ENCODE peak calls at places on chromosomes 4 and X, in four cellular contexts. C is kidney, H is lung, D is Peyer's patch. V is an unnamed sample.
A peak's percentile ranks its signal among the peaks of the same experiment; 100 is the strongest.

GRCh38 chrX:119343856-119344255 is 55.3 kb upstream of the SLC25A43 start:
- DNase-seq in C (no peak), H (no peak), D (no peak), V (no peak)

GRCh38 chr4:124097447-124097846 is 615.1 kb downstream of the ANKRD50 start:
- DNase-seq in C (no peak), H (no peak), D (no peak), V (no peak)

GRCh38 chr4:169207436-169208089 is 63.2 kb downstream of the SH3RF1 start:
- DNase-seq in C (no peak), H (no peak), D (no peak), V (no peak)

GRCh38 chr4:170047774-170048354 is 21.7 kb upstream of the MFAP3L start:
- DNase-seq in C (no peak), H (peak; percentile 51), D (no peak), V (no peak)

GRCh38 chr4:82900016-82900334 is 560 bp upstream of the THAP9 start:
- DNase-seq in C (no peak), H (no peak), D (no peak), V (no peak)

GRCh38 chrX:9135901-9136510 is 102.1 kb upstream of the FAM9B start:
- DNase-seq in C (no peak), H (no peak), D (no peak), V (no peak)

GRCh38 chrX:117892469-117892868 is 224.1 kb downstream of the KLHL13 start:
- DNase-seq in C (no peak), H (no peak), D (no peak), V (no peak)

GRCh38 chrX:39896951-39897740 is 200.6 kb downstream of the BCOR start:
- DNase-seq in C (no peak), H (peak; percentile 48), D (no peak), V (no peak)

GRCh38 chr4:108072300-108072699 is 82.6 kb downstream of the HADH start:
- DNase-seq in C (no peak), H (no peak), D (no peak), V (peak; percentile 15)

GRCh38 chr4:112416464-112416863 is 99.5 kb downstream of the NEUROG2 start:
- DNase-seq in C (no peak), H (no peak), D (no peak), V (no peak)

GRCh38 chr4:146192060-146192459 is 16.5 kb downstream of the LSM6 start:
- DNase-seq in C (no peak), H (no peak), D (peak; percentile 66), V (no peak)

GRCh38 chrX:136961594-136962135 is 72.1 kb downstream of the GPR101 start:
- DNase-seq in C (no peak), H (no peak), D (no peak), V (no peak)

GRCh38 chr4:74431113-74431826 is 13.7 kb upstream of the AREG start:
- DNase-seq in C (no peak), H (no peak), D (no peak), V (no peak)

GRCh38 chr4:40210776-40211175 is 13.9 kb downstream of the RHOH start:
- DNase-seq in C (no peak), H (no peak), D (no peak), V (no peak)

GRCh38 chrX:72307646-72308051 is 1.9 kb upstream of the CITED1 start:
- DNase-seq in C (no peak), H (no peak), D (no peak), V (no peak)
- H3K4me3 ChIP-seq in C (peak overlapping the region; percentile 48), H (no peak overlapping the region), D (no peak overlapping the region), V (no peak overlapping the region)

GRCh38 chrX:106171293-106171692 is 3.2 kb downstream of the PWWP3B start:
- DNase-seq in C (no peak), H (no peak), D (no peak), V (no peak)

GRCh38 chrX:106168107-106168506 is at the start of gene PWWP3B:
- DNase-seq in C (no peak), H (no peak), D (no peak), V (no peak)

GRCh38 chrX:106170318-106170717 is 2.2 kb downstream of the PWWP3B start:
- DNase-seq in C (no peak), H (no peak), D (no peak), V (no peak)
- TF ChIP-seq CTCF in C (peak; percentile 32), H (no peak), D (peak; percentile 16), V (no peak)

GRCh38 chrX:37781808-37782207 is 1.9 kb downstream of the CYBB start:
- DNase-seq in C (no peak), H (no peak), D (no peak), V (no peak)
- H3K4me3 ChIP-seq in C (no peak overlapping the region), H (no peak overlapping the region), D (peak overlapping the region; percentile 19), V (peak overlapping the region; percentile 56)

GRCh38 chrX:106039920-106040319 is 1.4 kb upstream of the SERPINA7 start:
- DNase-seq in C (no peak), H (no peak), D (no peak), V (no peak)

GRCh38 chrX:106036716-106037115 is 1.8 kb downstream of the SERPINA7 start:
- DNase-seq in C (no peak), H (no peak), D (no peak), V (no peak)

GRCh38 chrX:106037835-106038473 is 573 bp downstream of the SERPINA7 start:
- DNase-seq in C (no peak), H (no peak), D (no peak), V (no peak)

GRCh38 chrX:106038625-106039024 is at the start of gene SERPINA7:
- DNase-seq in C (no peak), H (no peak), D (no peak), V (no peak)

GRCh38 chrX:106035064-106035463 is 3.5 kb downstream of the SERPINA7 start:
- DNase-seq in C (no peak), H (no peak), D (no peak), V (no peak)
- TF ChIP-seq CTCF in C (peak; percentile 31), H (no peak), D (no peak), V (peak; percentile 43)

DNA sequence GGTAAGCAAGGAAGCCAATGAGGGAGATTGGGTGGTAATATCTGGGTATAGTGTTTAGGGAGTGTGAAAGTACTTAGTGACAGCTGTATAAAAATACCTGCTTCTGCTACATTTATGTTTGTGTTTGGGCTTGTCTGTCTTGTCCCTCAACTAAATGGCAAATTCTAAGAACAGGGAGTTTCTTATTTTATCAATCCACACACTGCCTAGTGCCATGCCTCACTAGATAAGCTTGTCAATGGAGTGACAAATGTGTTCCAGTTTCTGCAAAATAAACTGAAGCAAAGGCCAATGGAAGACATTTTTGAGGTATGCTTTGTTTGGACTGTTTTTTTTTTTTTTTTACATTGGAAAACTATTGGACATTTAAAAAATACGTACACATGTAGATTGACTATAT is 418.0 kb downstream of the SH2D1A start:
- DNase-seq in C (no peak), H (no peak), D (no peak), V (no peak)
- H3K4me3 ChIP-seq in C (no peak overlapping the region), H (no peak overlapping the region), D (no peak overlapping the region), V (no peak overlapping the region)

V was measured in GM12864.